ENCODE peak calls at places on chromosomes 11 and 22, in four cellular contexts. Z, F, M and U are unnamed samples.

GRCh38 chr11:93330446-93330984 is at the start of gene DEUP1:
- DNase-seq in M (no peak), Z (peak), F (peak), U (no peak)

GRCh38 chr11:14642873-14643696 is 519 bp upstream of the PDE3B start:
- DNase-seq in M (no peak), Z (peak), F (no peak), U (no peak)

GRCh38 chr11:119696378-119697157 is 32.4 kb downstream of the NECTIN1 start:
- DNase-seq in M (no peak), Z (no peak), F (no peak), U (no peak)

GRCh38 chr11:134667505-134667904 is 255.5 kb upstream of the B3GAT1 start:
- DNase-seq in F (no peak), M (no peak), Z (no peak), U (no peak)

GRCh38 chr11:44028816-44029506 is 18.8 kb upstream of the ACCSL start:
- DNase-seq in M (no peak), F (no peak), Z (no peak), U (no peak)

GRCh38 chr11:134628426-134628825 is 216.4 kb upstream of the B3GAT1 start:
- DNase-seq in F (no peak), M (no peak), Z (no peak), U (no peak)

GRCh38 chr22:20080776-20081654 is 974 bp downstream of the DGCR8 start:
- DNase-seq in F (peak), Z (peak), M (no peak), U (no peak)

GRCh38 chr11:63250162-63251050 is 7.0 kb upstream of the SLC22A25 start:
- DNase-seq in M (no peak), F (no peak), Z (no peak), U (no peak)

GRCh38 chr11:61698173-61698965 is 18.2 kb downstream of the DAGLA start:
- DNase-seq in F (no peak), M (no peak), Z (peak), U (no peak)

GRCh38 chr11:105862736-105863367 is 159.2 kb downstream of the MSANTD4 start:
- DNase-seq in F (no peak), Z (no peak), M (no peak), U (peak)

GRCh38 chr11:122791836-122792235 is 46.5 kb upstream of the CRTAM start:
- DNase-seq in Z (no peak), M (no peak), F (no peak), U (peak)

GRCh38 chr22:38569972-38570840 is at the start of gene DMC1:
- DNase-seq in Z (peak), F (peak), M (peak), U (no peak)

GRCh38 chr22:42265321-42265720 is 5.1 kb downstream of the TCF20 start:
- DNase-seq in M (no peak), Z (no peak), F (no peak), U (no peak)

GRCh38 chr11:31844351-31844750 is 33.2 kb upstream of the PAX6 start:
- DNase-seq in M (no peak), Z (no peak), F (no peak), U (no peak)

GRCh38 chr22:43326342-43326825 is 16.8 kb downstream of the SCUBE1 start:
- DNase-seq in F (peak), Z (no peak), M (no peak), U (no peak)

GRCh38 chr11:77665240-77665965 is 27.8 kb upstream of the CLNS1A start:
- DNase-seq in Z (no peak), M (no peak), F (no peak), U (no peak)

GRCh38 chr11:26931248-26931631 is 62.7 kb upstream of the FIBIN start:
- DNase-seq in M (no peak), F (no peak), Z (no peak), U (no peak)

GRCh38 chr11:132639986-132640385 is 892.3 kb downstream of the OPCML start:
- DNase-seq in M (no peak), F (no peak), Z (no peak), U (no peak)

GRCh38 chr11:125075242-125075625 is 12.1 kb downstream of the SLC37A2 start:
- DNase-seq in Z (no peak), M (no peak), F (no peak), U (no peak)

GRCh38 chr22:26848244-26848920 is 191.0 kb downstream of the MIAT start:
- DNase-seq in F (no peak), Z (no peak), M (no peak), U (no peak)

GRCh38 chr22:17873804-17874203 is 99.5 kb upstream of the BID start:
- DNase-seq in Z (no peak), F (no peak), M (no peak), U (no peak)

GRCh38 chr22:27654536-27655445 is 146.8 kb downstream of the MN1 start:
- DNase-seq in F (no peak), Z (no peak), M (no peak), U (no peak)

GRCh38 chr22:37259540-37260029 is 15.5 kb upstream of the RAC2 start:
- DNase-seq in M (no peak), F (peak), Z (peak), U (no peak)

GRCh38 chr11:36557991-36558390 is 9.8 kb upstream of the RAG1 start:
- DNase-seq in F (no peak), Z (no peak), M (no peak), U (no peak)

GRCh38 chr11:3164138-3164539 is 971 bp downstream of the OSBPL5 start:
- DNase-seq in Z (peak), M (no peak), F (no peak), U (no peak)

GRCh38 chr11:126034026-126034822 is 28.4 kb downstream of the CDON start:
- DNase-seq in F (peak), Z (no peak), M (no peak), U (no peak)

GRCh38 chr22:46078241-46079092 is 71.9 kb upstream of the PPARA start:
- DNase-seq in F (no peak), M (no peak), Z (peak), U (no peak)

GRCh38 chr11:125123947-125124633 is 12.7 kb upstream of the TMEM218 start:
- DNase-seq in F (peak), M (no peak), Z (peak), U (no peak)

GRCh38 chr11:70064011-70064725 is 13.9 kb upstream of the ANO1 start:
- DNase-seq in M (no peak), F (peak), Z (no peak), U (no peak)

GRCh38 chr22:26674211-26675190 is 17.1 kb downstream of the MIAT start:
- DNase-seq in M (no peak), Z (peak), F (no peak), U (no peak)

GRCh38 chr11:126628790-126629621 is 273.5 kb downstream of the ST3GAL4 start:
- DNase-seq in M (no peak), F (no peak), Z (no peak), U (no peak)

GRCh38 chr11:65432133-65432650 is 9.6 kb downstream of the NEAT1 start:
- DNase-seq in M (no peak), Z (no peak), F (no peak), U (no peak)

GRCh38 chr11:110026823-110027626 is 66.2 kb upstream of the ZC3H12C start:
- DNase-seq in F (no peak), Z (no peak), M (no peak), U (no peak)

GRCh38 chr11:3104961-3105790 is 48.0 kb upstream of the CARS1 start:
- DNase-seq in M (no peak), F (no peak), Z (no peak), U (no peak)

GRCh38 chr11:1557168-1557884 is 14.7 kb downstream of the DUSP8 start:
- DNase-seq in M (no peak), F (no peak), Z (no peak), U (no peak)

GRCh38 chr22:25680949-25681348 is 61.0 kb upstream of the MYO18B start:
- DNase-seq in Z (no peak), M (no peak), F (no peak), U (no peak)